ENCODE peak calls at places on chromosome 6, in five cellular contexts. One of them, this sample, is unnamed.

GRCh38 chr6:2583459-2583858 is 167.3 kb downstream of the MYLK4 start:
- DNase-seq in COR-L47: no peak
- DNase-seq in Kasumi-1: no peak
- DNase-seq in erythroblast: no peak
- DNase-seq in A549: no peak
- DNase-seq in this sample: no peak

GRCh38 chr6:169971171-169971861 is 219.9 kb downstream of the ERMARD start:
- DNase-seq in COR-L47: no peak
- DNase-seq in erythroblast: no peak
- DNase-seq in A549: no peak
- DNase-seq in Kasumi-1: no peak
- DNase-seq in this sample: no peak

GRCh38 chr6:35449287-35449881 is 2.8 kb upstream of the FANCE start:
- DNase-seq in COR-L47: peak; percentile 73
- DNase-seq in erythroblast: peak; percentile 73
- DNase-seq in A549: peak; percentile 79
- DNase-seq in Kasumi-1: peak; percentile 94
- DNase-seq in this sample: peak; percentile 78

GRCh38 chr6:21594427-21595264 is 1.1 kb downstream of the SOX4 start:
- DNase-seq in A549: peak; percentile 17
- DNase-seq in Kasumi-1: peak; percentile 30
- DNase-seq in COR-L47: peak; percentile 41
- DNase-seq in erythroblast: peak; percentile 53
- DNase-seq in this sample: peak; percentile 82

GRCh38 chr6:108944058-108944457 is 95.8 kb downstream of the ARMC2 start:
- DNase-seq in COR-L47: no peak
- DNase-seq in A549: no peak
- DNase-seq in erythroblast: no peak
- DNase-seq in Kasumi-1: no peak
- DNase-seq in this sample: no peak

GRCh38 chr6:15389079-15389758 is 143.3 kb downstream of the JARID2 start:
- DNase-seq in COR-L47: no peak
- DNase-seq in A549: no peak
- DNase-seq in erythroblast: no peak
- DNase-seq in Kasumi-1: no peak
- DNase-seq in this sample: no peak

GRCh38 chr6:96963403-96963802 is 38.9 kb downstream of the KLHL32 start:
- DNase-seq in COR-L47: no peak
- DNase-seq in Kasumi-1: no peak
- DNase-seq in A549: no peak
- DNase-seq in erythroblast: no peak
- DNase-seq in this sample: no peak

GRCh38 chr6:79705456-79705995 is 74.4 kb downstream of the SH3BGRL2 start:
- DNase-seq in Kasumi-1: no peak
- DNase-seq in COR-L47: peak; percentile 1
- DNase-seq in erythroblast: no peak
- DNase-seq in A549: no peak
- DNase-seq in this sample: no peak

GRCh38 chr6:17932362-17932852 is 55.0 kb downstream of the KIF13A start:
- DNase-seq in Kasumi-1: no peak
- DNase-seq in erythroblast: no peak
- DNase-seq in A549: no peak
- DNase-seq in COR-L47: no peak
- DNase-seq in this sample: no peak

GRCh38 chr6:161439093-161439492 is 165.2 kb upstream of the AGPAT4 start:
- DNase-seq in A549: peak; percentile 47
- DNase-seq in erythroblast: no peak
- DNase-seq in COR-L47: peak; percentile 68
- DNase-seq in Kasumi-1: no peak
- DNase-seq in this sample: no peak

GRCh38 chr6:81774542-81774941 is 22.1 kb upstream of the TENT5A start:
- DNase-seq in A549: no peak
- DNase-seq in erythroblast: no peak
- DNase-seq in COR-L47: peak; percentile 61
- DNase-seq in Kasumi-1: no peak
- DNase-seq in this sample: no peak

GRCh38 chr6:106509420-106510089 is 119.7 kb downstream of the RTN4IP1 start:
- DNase-seq in erythroblast: no peak
- DNase-seq in COR-L47: no peak
- DNase-seq in Kasumi-1: no peak
- DNase-seq in A549: no peak
- DNase-seq in this sample: no peak

GRCh38 chr6:16821834-16822264 is 60.6 kb upstream of the ATXN1 start:
- DNase-seq in A549: no peak
- DNase-seq in erythroblast: no peak
- DNase-seq in COR-L47: no peak
- DNase-seq in Kasumi-1: no peak
- DNase-seq in this sample: no peak

GRCh38 chr6:153090241-153090930 is 40.7 kb downstream of the RGS17 start:
- DNase-seq in A549: no peak
- DNase-seq in erythroblast: no peak
- DNase-seq in Kasumi-1: no peak
- DNase-seq in COR-L47: no peak
- DNase-seq in this sample: no peak

GRCh38 chr6:2748183-2748582 is 2.5 kb downstream of the MYLK4 start:
- DNase-seq in A549: no peak
- DNase-seq in Kasumi-1: no peak
- DNase-seq in COR-L47: peak; percentile 56
- DNase-seq in erythroblast: no peak
- DNase-seq in this sample: no peak

GRCh38 chr6:139925894-139926641 is 551.6 kb upstream of the CITED2 start:
- DNase-seq in Kasumi-1: no peak
- DNase-seq in erythroblast: no peak
- DNase-seq in A549: no peak
- DNase-seq in COR-L47: no peak
- DNase-seq in this sample: no peak

GRCh38 chr6:159117031-159117430 is 52.2 kb upstream of the FNDC1 start:
- DNase-seq in A549: no peak
- DNase-seq in COR-L47: no peak
- DNase-seq in Kasumi-1: no peak
- DNase-seq in erythroblast: no peak
- DNase-seq in this sample: no peak

GRCh38 chr6:80528115-80528514 is 421.6 kb downstream of the BCKDHB start:
- DNase-seq in COR-L47: no peak
- DNase-seq in A549: no peak
- DNase-seq in Kasumi-1: no peak
- DNase-seq in erythroblast: no peak
- DNase-seq in this sample: no peak

GRCh38 chr6:142746524-142746923 is 198.5 kb downstream of the HIVEP2 start:
- DNase-seq in A549: peak; percentile 7
- DNase-seq in erythroblast: peak; percentile 1
- DNase-seq in Kasumi-1: peak; percentile 45
- DNase-seq in COR-L47: no peak
- DNase-seq in this sample: peak; percentile 60

GRCh38 chr6:9933674-9934073 is 481.2 kb downstream of the TFAP2A start:
- DNase-seq in COR-L47: no peak
- DNase-seq in A549: no peak
- DNase-seq in Kasumi-1: no peak
- DNase-seq in erythroblast: no peak
- DNase-seq in this sample: no peak

GRCh38 chr6:143896096-143896880 is 32.0 kb downstream of the ZC2HC1B start:
- DNase-seq in Kasumi-1: no peak
- DNase-seq in erythroblast: no peak
- DNase-seq in COR-L47: no peak
- DNase-seq in A549: no peak
- DNase-seq in this sample: peak; percentile 7

GRCh38 chr6:36752886-36753506 is 55.4 kb downstream of the RAB44 start:
- DNase-seq in COR-L47: no peak
- DNase-seq in A549: no peak
- DNase-seq in Kasumi-1: no peak
- DNase-seq in erythroblast: no peak
- DNase-seq in this sample: peak; percentile 39

GRCh38 chr6:124223596-124223995 is 419.9 kb downstream of the NKAIN2 start:
- DNase-seq in Kasumi-1: no peak
- DNase-seq in A549: no peak
- DNase-seq in erythroblast: no peak
- DNase-seq in COR-L47: no peak
- DNase-seq in this sample: no peak

GRCh38 chr6:37491830-37492208 is 7.9 kb downstream of the CCDC167 start:
- DNase-seq in COR-L47: no peak
- DNase-seq in A549: no peak
- DNase-seq in Kasumi-1: no peak
- DNase-seq in erythroblast: no peak
- DNase-seq in this sample: no peak

GRCh38 chr6:513961-514360 is 122.4 kb downstream of the IRF4 start:
- DNase-seq in Kasumi-1: no peak
- DNase-seq in COR-L47: no peak
- DNase-seq in A549: no peak
- DNase-seq in erythroblast: no peak
- DNase-seq in this sample: no peak

GRCh38 chr6:138563650-138564049 is 64.4 kb upstream of the NHSL1 start:
- DNase-seq in erythroblast: no peak
- DNase-seq in A549: no peak
- DNase-seq in Kasumi-1: no peak
- DNase-seq in COR-L47: no peak
- DNase-seq in this sample: no peak

GRCh38 chr6:36121752-36122494 is 8.4 kb upstream of the MAPK13 start:
- DNase-seq in A549: no peak
- DNase-seq in Kasumi-1: no peak
- DNase-seq in erythroblast: peak; percentile 46
- DNase-seq in COR-L47: no peak
- DNase-seq in this sample: no peak

GRCh38 chr6:113530769-113531168 is 326.4 kb upstream of the MARCKS start:
- DNase-seq in COR-L47: no peak
- DNase-seq in erythroblast: no peak
- DNase-seq in Kasumi-1: no peak
- DNase-seq in A549: no peak
- DNase-seq in this sample: no peak

GRCh38 chr6:3664641-3665041 is 86.9 kb downstream of the PXDC1 start:
- DNase-seq in COR-L47: no peak
- DNase-seq in Kasumi-1: no peak
- DNase-seq in erythroblast: no peak
- DNase-seq in A549: no peak
- DNase-seq in this sample: no peak

GRCh38 chr6:92810913-92811312 is 608.4 kb downstream of the EPHA7 start:
- DNase-seq in Kasumi-1: peak; percentile 56
- DNase-seq in A549: no peak
- DNase-seq in COR-L47: peak; percentile 48
- DNase-seq in erythroblast: peak; percentile 30
- DNase-seq in this sample: peak; percentile 58

GRCh38 chr6:21382821-21383455 is 210.6 kb upstream of the SOX4 start:
- DNase-seq in Kasumi-1: no peak
- DNase-seq in COR-L47: no peak
- DNase-seq in A549: no peak
- DNase-seq in erythroblast: no peak
- DNase-seq in this sample: peak; percentile 30

GRCh38 chr6:99822741-99823512 is 171.1 kb downstream of the MCHR2 start:
- DNase-seq in erythroblast: peak; percentile 43
- DNase-seq in A549: peak; percentile 22
- DNase-seq in COR-L47: peak; percentile 67
- DNase-seq in Kasumi-1: peak; percentile 56
- DNase-seq in this sample: peak; percentile 64

GRCh38 chr6:63690210-63690609 is 54.6 kb downstream of the PHF3 start:
- DNase-seq in COR-L47: no peak
- DNase-seq in A549: no peak
- DNase-seq in Kasumi-1: peak; percentile 47
- DNase-seq in erythroblast: no peak
- DNase-seq in this sample: peak; percentile 24

GRCh38 chr6:4518506-4518905 is 257.7 kb upstream of the CDYL start:
- DNase-seq in COR-L47: no peak
- DNase-seq in erythroblast: peak; percentile 6
- DNase-seq in A549: peak; percentile 54
- DNase-seq in Kasumi-1: no peak
- DNase-seq in this sample: no peak

GRCh38 chr6:146047356-146047755 is 18.5 kb downstream of the GRM1 start:
- DNase-seq in COR-L47: no peak
- DNase-seq in erythroblast: no peak
- DNase-seq in A549: no peak
- DNase-seq in Kasumi-1: no peak
- DNase-seq in this sample: no peak

GRCh38 chr6:108200631-108201030 is 34.8 kb downstream of the NR2E1 start:
- DNase-seq in A549: peak; percentile 26
- DNase-seq in erythroblast: no peak
- DNase-seq in Kasumi-1: no peak
- DNase-seq in COR-L47: peak; percentile 1
- DNase-seq in this sample: no peak